ENCODE peak calls at places on chromosomes 2 and 18, in six cellular contexts. H is AG04450, Y is SJSA1, A is cardiac muscle cell, E is esophagus squamous epithelium, P is gastrocnemius medialis. S is an unnamed sample.

GRCh38 chr2:23516546-23517256 is 131.7 kb downstream of the KLHL29 start:
- DNase-seq in H (no peak), Y (no peak), A (no peak), E (no peak), P (no peak), S (no peak)

GRCh38 chr2:86253424-86253823 is 54.2 kb downstream of the MRPL35 start:
- DNase-seq in H (no peak), Y (no peak), A (no peak), E (no peak), P (no peak), S (no peak)

GRCh38 chr2:240604291-240604938 is 17.9 kb downstream of the CAPN10 start:
- DNase-seq in H (no peak), Y (peak), A (peak), E (no peak), P (peak), S (no peak)

GRCh38 chr2:4576075-4576474 is 872.7 kb downstream of the DCDC2C start:
- DNase-seq in H (no peak), Y (no peak), A (no peak), E (no peak), P (no peak), S (no peak)

GRCh38 chr2:209141818-209142217 is 282.0 kb upstream of the MAP2 start:
- DNase-seq in H (no peak), Y (no peak), A (no peak), E (no peak), P (no peak), S (no peak)

GRCh38 chr2:805664-806063 is 128.5 kb upstream of the TMEM18 start:
- DNase-seq in H (no peak), Y (no peak), A (no peak), E (no peak), P (no peak), S (no peak)

GRCh38 chr2:2560374-2561015 is 229.4 kb upstream of the MYT1L start:
- DNase-seq in H (no peak), Y (no peak), A (no peak), E (no peak), P (no peak), S (no peak)

GRCh38 chr2:17821080-17821479 is 4.8 kb downstream of the MSGN1 start:
- DNase-seq in H (no peak), Y (no peak), A (no peak), E (no peak), P (no peak), S (no peak)

GRCh38 chr2:233210843-233211600 is 40.5 kb upstream of the ATG16L1 start:
- DNase-seq in H (peak), Y (peak), A (peak), E (no peak), P (peak), S (no peak)

GRCh38 chr2:55811048-55811447 is 112.5 kb downstream of the EFEMP1 start:
- DNase-seq in H (no peak), Y (no peak), A (peak), E (no peak), P (no peak), S (no peak)

GRCh38 chr2:148720501-148720998 is 76.0 kb downstream of the EPC2 start:
- DNase-seq in H (no peak), Y (no peak), A (peak), E (no peak), P (peak), S (no peak)

GRCh38 chr2:221125691-221126090 is 446.4 kb downstream of the EPHA4 start:
- DNase-seq in H (no peak), Y (no peak), A (no peak), E (no peak), P (no peak), S (no peak)

GRCh38 chr2:12577086-12577485 is 139.7 kb upstream of the TRIB2 start:
- DNase-seq in H (no peak), Y (no peak), A (no peak), E (no peak), P (no peak), S (no peak)

GRCh38 chr2:16218651-16219050 is 278.3 kb downstream of the MYCN start:
- DNase-seq in H (no peak), Y (no peak), A (no peak), E (no peak), P (no peak), S (no peak)

GRCh38 chr2:152134488-152135280 is 35.8 kb upstream of the CACNB4 start:
- DNase-seq in H (no peak), Y (no peak), A (peak), E (no peak), P (no peak), S (no peak)

GRCh38 chr2:128466377-128467175 is 147.9 kb upstream of the HS6ST1 start:
- DNase-seq in H (no peak), Y (no peak), A (no peak), E (no peak), P (peak), S (no peak)

GRCh38 chr2:67631474-67631873 is 234.3 kb downstream of the ETAA1 start:
- DNase-seq in H (no peak), Y (no peak), A (no peak), E (no peak), P (no peak), S (no peak)

GRCh38 chr2:85998071-85998991 is 107.4 kb downstream of the POLR1A start:
- DNase-seq in H (peak), Y (peak), A (peak), E (no peak), P (peak), S (no peak)

GRCh38 chr2:27021253-27021801 is 11.4 kb upstream of the TMEM214 start:
- DNase-seq in H (no peak), Y (no peak), A (peak), E (no peak), P (no peak), S (no peak)

GRCh38 chr2:103152556-103152955 is 390.7 kb downstream of the TMEM182 start:
- DNase-seq in H (no peak), Y (no peak), A (no peak), E (no peak), P (no peak), S (no peak)

GRCh38 chr2:38462121-38462634 is 85.1 kb upstream of the ATL2 start:
- DNase-seq in H (peak), Y (no peak), A (peak), E (no peak), P (no peak), S (no peak)

GRCh38 chr2:30768036-30768686 is 39.1 kb downstream of the CAPN13 start:
- DNase-seq in H (no peak), Y (no peak), A (no peak), E (no peak), P (no peak), S (no peak)

GRCh38 chr2:129611456-129611855 is 368.0 kb upstream of the RAB6C start:
- DNase-seq in H (no peak), Y (no peak), A (no peak), E (no peak), P (no peak), S (no peak)

GRCh38 chr2:223068036-223068435 is 16.0 kb downstream of the KCNE4 start:
- DNase-seq in H (no peak), Y (no peak), A (no peak), E (no peak), P (no peak), S (no peak)

GRCh38 chr2:166632616-166633015 is 138.6 kb upstream of the SCN7A start:
- DNase-seq in H (peak), Y (peak), A (peak), E (no peak), P (peak), S (no peak)

GRCh38 chr2:119136093-119136492 is 22.5 kb downstream of the C1QL2 start:
- DNase-seq in H (no peak), Y (no peak), A (no peak), E (no peak), P (no peak), S (no peak)

GRCh38 chr2:119512946-119513345 is 11.3 kb downstream of the SCTR start:
- DNase-seq in H (no peak), Y (no peak), A (no peak), E (no peak), P (no peak), S (no peak)

GRCh38 chr2:42252464-42252863 is 83.3 kb downstream of the EML4 start:
- DNase-seq in H (no peak), Y (no peak), A (no peak), E (no peak), P (no peak), S (no peak)

GRCh38 chr2:172698041-172698863 is 37.4 kb upstream of the RAPGEF4 start:
- DNase-seq in H (peak), Y (peak), A (peak), E (no peak), P (no peak), S (no peak)

GRCh38 chr2:10844083-10844482 is 31.5 kb upstream of the PDIA6 start:
- DNase-seq in H (no peak), Y (peak), A (peak), E (no peak), P (peak), S (no peak)

GRCh38 chr2:47354817-47355653 is 47.9 kb upstream of the MSH2 start:
- DNase-seq in H (no peak), Y (no peak), A (no peak), E (no peak), P (no peak), S (no peak)
- H3K27ac ChIP-seq in H (no peak), Y (peak), A (no peak), E (no peak), P (no peak), S (peak)

GRCh38 chr18:48861181-48861715 is 89.5 kb downstream of the SMAD7 start:
- DNase-seq in H (no peak), Y (no peak), A (no peak), E (no peak), P (no peak), S (no peak)

GRCh38 chr18:48862678-48863270 is 88.0 kb downstream of the SMAD7 start:
- DNase-seq in H (no peak), Y (no peak), A (no peak), E (no peak), P (peak), S (no peak)

GRCh38 chr18:48863432-48864065 is 87.2 kb downstream of the SMAD7 start:
- DNase-seq in H (no peak), Y (no peak), A (no peak), E (no peak), P (no peak), S (no peak)

GRCh38 chr18:48860276-48861180 is 90.2 kb downstream of the SMAD7 start:
- DNase-seq in H (no peak), Y (no peak), A (no peak), E (no peak), P (no peak), S (no peak)

DNA sequence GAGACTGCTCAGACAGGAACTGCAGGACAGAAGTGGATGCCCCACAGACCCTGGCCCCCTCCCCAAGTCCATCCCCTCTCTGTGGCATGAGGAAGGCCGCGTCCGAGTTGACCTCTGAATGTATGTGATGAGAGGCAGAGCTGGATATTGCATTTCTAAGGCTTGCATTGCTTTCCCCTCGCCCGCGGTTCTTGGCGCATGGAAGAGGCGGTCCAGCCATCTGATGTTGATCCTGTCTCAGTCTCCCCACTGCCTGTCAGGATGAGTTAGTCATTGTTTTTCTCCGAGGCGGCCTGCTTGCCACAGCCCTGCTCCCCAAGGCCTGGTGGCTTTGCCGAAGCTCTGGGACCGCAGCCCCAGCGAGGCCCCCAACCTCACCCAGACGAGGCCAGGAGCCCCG is 88.6 kb downstream of the SMAD7 start:
- DNase-seq in H (no peak), Y (no peak), A (no peak), E (no peak), P (no peak), S (no peak)
- H3K27ac ChIP-seq in H (no peak), Y (no peak), A (peak), E (no peak), P (no peak), S (no peak)

DNA sequence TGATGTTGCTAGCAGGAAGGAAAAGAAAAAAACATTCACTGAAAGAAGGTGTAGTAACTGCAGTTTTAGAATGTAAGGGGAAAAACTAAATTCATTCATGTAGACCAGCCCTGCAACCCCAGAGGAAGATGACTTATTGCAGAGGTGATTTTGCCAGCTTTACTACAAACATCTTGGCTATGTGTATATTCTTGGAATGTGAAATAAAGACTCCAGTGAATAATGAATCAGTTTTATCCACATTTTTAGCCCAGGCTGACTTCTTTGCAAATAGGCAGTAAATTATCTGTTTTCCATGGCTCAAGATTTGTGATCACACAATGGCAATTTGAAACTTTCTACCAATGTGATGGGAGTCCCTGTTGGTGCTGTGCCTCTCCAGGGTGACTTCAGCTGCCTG is 206.1 kb upstream of the SETBP1 start:
- DNase-seq in H (no peak), Y (no peak), A (no peak), E (no peak), P (no peak), S (no peak)
- H3K27ac ChIP-seq in H (no peak), Y (no peak), A (no peak), E (no peak), P (no peak), S (no peak)

DNA sequence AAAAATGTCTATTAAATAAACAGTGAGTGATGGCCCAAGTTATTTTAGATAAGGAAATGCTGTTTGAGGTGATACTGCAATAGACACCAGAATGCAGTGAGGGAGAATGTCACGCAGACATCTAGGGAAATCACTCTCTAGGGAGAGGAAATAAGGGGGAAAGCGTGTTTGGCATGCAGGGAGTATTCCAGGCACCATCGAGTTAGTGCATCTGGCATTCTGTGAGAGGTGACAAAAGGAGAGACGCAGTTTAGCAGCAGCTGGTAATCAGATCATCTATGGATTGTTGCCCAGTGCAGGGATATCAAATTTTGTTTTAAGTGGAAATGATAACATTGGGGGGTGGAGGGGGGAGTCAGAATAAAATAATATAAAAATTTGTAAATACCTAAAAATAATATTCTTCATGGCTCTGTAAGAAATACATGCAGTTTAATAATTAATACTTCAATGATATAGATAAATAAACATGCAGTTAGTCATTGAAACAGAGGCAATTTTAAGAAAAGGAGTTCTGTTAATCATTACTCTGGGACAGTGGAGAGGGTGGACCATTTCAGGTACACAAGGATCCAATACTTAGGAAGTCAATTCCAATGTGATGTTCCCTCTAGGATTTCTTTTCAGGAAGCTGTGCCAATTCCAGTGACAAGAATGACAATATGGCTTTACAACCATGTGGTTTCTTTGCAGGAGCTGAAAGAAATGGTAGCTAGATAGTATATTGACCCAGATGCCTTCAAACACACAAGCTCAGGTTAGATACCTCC is 175.6 kb upstream of the NETO1 start:
- DNase-seq in H (no peak), Y (no peak), A (no peak), E (no peak), P (no peak), S (no peak)
- H3K27ac ChIP-seq in H (no peak), Y (no peak), A (no peak), E (no peak), P (no peak), S (no peak)

GRCh38 chr18:69220529-69220928 is 180.2 kb upstream of the DOK6 start:
- DNase-seq in H (no peak), Y (no peak), A (no peak), E (no peak), P (no peak), S (no peak)
- H3K27ac ChIP-seq in H (no peak), Y (no peak), A (no peak), E (no peak), P (no peak), S (no peak)

GRCh38 chr2:156322103-156322671 is 10.3 kb downstream of the NR4A2 start:
- DNase-seq in H (no peak), Y (no peak), A (no peak), E (no peak), P (no peak), S (peak)

GRCh38 chr2:156320491-156320896 is 12.0 kb downstream of the NR4A2 start:
- DNase-seq in H (no peak), Y (no peak), A (peak), E (no peak), P (no peak), S (no peak)

GRCh38 chr2:156321243-156321904 is 11.1 kb downstream of the NR4A2 start:
- DNase-seq in H (no peak), Y (no peak), A (no peak), E (no peak), P (no peak), S (no peak)

GRCh38 chr2:156323754-156324153 is 8.8 kb downstream of the NR4A2 start:
- DNase-seq in H (no peak), Y (no peak), A (no peak), E (no peak), P (no peak), S (no peak)

DNA sequence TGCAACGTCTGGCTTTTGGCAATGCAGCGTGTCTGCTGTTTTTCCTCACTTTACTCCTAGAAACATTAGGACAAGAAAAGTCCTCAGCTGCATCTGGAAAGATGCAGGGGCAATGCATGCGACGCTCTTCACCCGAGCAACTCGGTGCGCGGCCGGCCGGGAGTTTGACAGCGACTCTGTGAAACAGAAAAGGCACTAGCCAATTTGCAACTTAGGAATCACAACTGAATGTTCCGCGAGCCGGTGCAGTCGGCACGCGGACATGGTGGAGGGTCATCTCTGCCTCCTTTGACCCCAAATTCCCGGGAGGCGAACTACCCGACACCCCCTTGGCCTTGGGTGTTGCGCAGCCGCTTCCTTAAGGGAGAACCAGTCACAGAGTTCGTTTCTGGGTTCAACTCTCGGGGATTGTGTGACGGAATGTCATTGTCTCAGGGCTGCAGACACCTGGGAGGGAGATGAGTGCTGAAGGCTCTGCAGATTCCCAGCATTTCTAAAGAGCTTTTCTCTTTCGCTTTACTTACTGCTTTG is 9.8 kb downstream of the NR4A2 start:
- DNase-seq in H (no peak), Y (no peak), A (no peak), E (no peak), P (no peak), S (no peak)
- H3K27ac ChIP-seq in H (no peak), Y (no peak), A (no peak), E (no peak), P (no peak), S (no peak)

DNA sequence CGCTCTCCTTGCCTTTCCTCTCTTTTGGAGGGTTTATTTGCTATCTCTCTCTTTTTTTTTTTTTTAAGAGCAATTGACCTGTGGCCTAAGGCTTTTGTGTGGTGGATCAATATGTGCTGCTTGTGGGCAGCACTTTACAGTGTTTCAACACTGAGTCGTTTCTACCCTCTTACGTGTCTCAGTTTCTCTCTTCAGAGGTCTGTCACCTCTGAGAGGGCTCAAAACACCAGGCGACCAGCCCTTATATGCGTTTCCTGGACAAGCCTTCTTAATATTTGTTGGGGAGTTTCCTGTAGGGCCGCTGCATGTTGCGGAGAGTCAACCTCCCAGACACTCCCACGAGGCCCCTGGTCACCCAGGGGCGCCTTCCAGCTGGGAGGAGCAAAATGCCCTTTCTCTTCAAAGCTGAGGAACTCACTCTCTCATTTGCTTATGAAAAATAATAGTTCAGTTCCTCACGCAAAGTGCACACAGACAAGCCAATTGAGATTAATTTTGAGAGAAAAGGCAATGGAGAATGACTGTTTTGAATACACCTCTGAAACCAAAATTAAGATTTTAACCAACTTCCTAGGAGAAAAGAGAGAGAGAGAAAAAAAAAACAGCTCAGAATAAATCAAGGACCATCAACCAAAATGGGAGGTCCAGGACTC is 96.3 kb upstream of the B3GNT2 start:
- DNase-seq in H (no peak), Y (no peak), A (no peak), E (no peak), P (no peak), S (no peak)
- H3K27ac ChIP-seq in H (no peak), Y (no peak), A (no peak), E (no peak), P (no peak), S (no peak)

GRCh38 chr2:239297142-239298125 is 103.4 kb downstream of the HDAC4 start:
- DNase-seq in H (no peak), Y (no peak), A (no peak), E (no peak), P (peak), S (peak)

GRCh38 chr2:239294571-239295054 is 106.2 kb downstream of the HDAC4 start:
- DNase-seq in H (no peak), Y (no peak), A (no peak), E (no peak), P (peak), S (no peak)

GRCh38 chr2:239298126-239298804 is 102.6 kb downstream of the HDAC4 start:
- DNase-seq in H (no peak), Y (no peak), A (no peak), E (no peak), P (peak), S (peak)

GRCh38 chr2:239295377-239296019 is 105.3 kb downstream of the HDAC4 start:
- DNase-seq in H (no peak), Y (no peak), A (no peak), E (no peak), P (no peak), S (peak)

GRCh38 chr2:239296020-239296932 is 104.5 kb downstream of the HDAC4 start:
- DNase-seq in H (no peak), Y (no peak), A (no peak), E (no peak), P (peak), S (no peak)
- H3K27ac ChIP-seq in H (no peak), Y (no peak), A (no peak), E (no peak), P (peak), S (peak)

S was measured in CD8-positive, alpha-beta memory T cell.